ENCODE peak calls at places on chromosomes 2 and 18, in ten cellular contexts. P is prostate gland, S is GM12892, T is GM12891, W is esophagus muscularis mucosa, M is HCT116, E is endothelial cell of umbilical vein, Q is transverse colon, C is K562, L is GM12878. X is an unnamed sample.

GRCh38 chr2:233049194-233049761 is 10.9 kb upstream of the INPP5D start:
- DNase-seq in Q (no peak), C (no peak), P (no peak), S (no peak), L (no peak), M (no peak), E (no peak), W (no peak), T (no peak), X (no peak)

GRCh38 chr2:27089111-27089954 is 2.8 kb downstream of the KHK start:
- DNase-seq in L (no peak), W (no peak), E (no peak), T (no peak), P (no peak), S (no peak), Q (no peak), M (no peak), C (no peak), X (no peak)

GRCh38 chr2:42314892-42315468 is 46.0 kb downstream of the COX7A2L start:
- DNase-seq in W (no peak), L (no peak), M (no peak), S (no peak), T (no peak), P (no peak), C (no peak), E (peak; percentile 69), Q (no peak), X (no peak)

GRCh38 chr2:121470917-121471316 is 59.8 kb upstream of the RNU4ATAC start:
- DNase-seq in S (no peak), L (no peak), T (no peak), W (no peak), Q (no peak), P (no peak), C (no peak), E (no peak), M (no peak), X (no peak)

GRCh38 chr18:79625924-79626561 is 53.6 kb upstream of the CTDP1 start:
- DNase-seq in L (no peak), W (no peak), P (no peak), S (no peak), C (no peak), Q (no peak), T (no peak), E (no peak), M (no peak), X (no peak)

GRCh38 chr2:96815326-96816126 is 542 bp upstream of the CNNM3 start:
- DNase-seq in C (peak; percentile 48), E (no peak), T (no peak), W (no peak), S (no peak), M (no peak), L (no peak), P (peak; percentile 29), Q (peak; percentile 26), X (no peak)

GRCh38 chr2:169507698-169508097 is 1.8 kb upstream of the KLHL41 start:
- DNase-seq in E (peak; percentile 86), L (no peak), S (no peak), T (no peak), W (no peak), P (no peak), Q (no peak), M (no peak), C (no peak), X (no peak)

GRCh38 chr2:37459095-37459981 is 114.9 kb downstream of the QPCT start:
- DNase-seq in M (no peak), E (peak; percentile 79), C (no peak), W (no peak), L (no peak), S (no peak), P (no peak), Q (no peak), T (no peak), X (no peak)

GRCh38 chr2:156331572-156332451 is 709 bp downstream of the NR4A2 start:
- DNase-seq in Q (peak; percentile 74), P (peak; percentile 76), W (no peak), L (no peak), C (peak; percentile 76), S (no peak), T (no peak), M (no peak), E (peak; percentile 83), X (peak; percentile 68)

GRCh38 chr2:156332452-156333273 is at the start of gene NR4A2:
- DNase-seq in W (no peak), C (peak; percentile 95), M (peak; percentile 96), P (peak; percentile 93), T (peak; percentile 78), L (no peak), S (peak; percentile 77), Q (peak; percentile 95), E (peak; percentile 87), X (peak; percentile 96)

GRCh38 chr2:156333274-156333950 is 891 bp upstream of the NR4A2 start:
- DNase-seq in E (no peak), S (no peak), Q (no peak), L (no peak), C (peak; percentile 80), W (no peak), P (no peak), M (no peak), T (no peak), X (no peak)

GRCh38 chr2:156333951-156334495 is 1.5 kb upstream of the NR4A2 start:
- DNase-seq in M (no peak), T (no peak), P (peak; percentile 36), L (no peak), S (no peak), W (no peak), E (peak; percentile 75), Q (peak; percentile 77), C (no peak), X (peak; percentile 72)

GRCh38 chr2:156334496-156335478 is 2.3 kb upstream of the NR4A2 start:
- DNase-seq in S (no peak), W (peak; percentile 97), E (peak; percentile 90), L (no peak), P (peak; percentile 90), M (peak; percentile 79), T (no peak), Q (peak; percentile 93), C (peak; percentile 92), X (peak; percentile 91)
- TF ChIP-seq POLR2A in S (no peak), W (peak; percentile 77), E (peak; percentile 20), L (peak; percentile 68), P (peak; percentile 51), M (peak; percentile 8), T (no peak), Q (peak; percentile 62), C (peak; percentile 73), X (peak; percentile 78)

GRCh38 chr2:210004893-210005292 is 2.5 kb downstream of the RPE start:
- DNase-seq in T (no peak), S (no peak), M (no peak), W (no peak), Q (no peak), E (no peak), L (no peak), C (no peak), P (no peak), X (no peak)

GRCh38 chr2:210003394-210003793 is 956 bp downstream of the RPE start:
- DNase-seq in M (no peak), L (no peak), S (no peak), C (no peak), P (no peak), E (no peak), Q (no peak), T (no peak), W (no peak), X (no peak)

GRCh38 chr2:210009106-210009505 is 6.7 kb downstream of the RPE start:
- DNase-seq in S (no peak), C (no peak), E (no peak), L (no peak), W (no peak), M (no peak), T (no peak), P (no peak), Q (no peak), X (no peak)

GRCh38 chr2:210009896-210010295 is 7.5 kb downstream of the RPE start:
- DNase-seq in E (no peak), S (no peak), P (no peak), T (no peak), Q (no peak), C (no peak), W (no peak), L (no peak), M (no peak), X (no peak)

GRCh38 chr2:210007895-210008294 is 5.5 kb downstream of the RPE start:
- DNase-seq in P (no peak), M (no peak), E (peak; percentile 19), L (no peak), S (no peak), C (no peak), W (no peak), T (no peak), Q (no peak), X (no peak)
- TF ChIP-seq POLR2AphosphoS5 in P (no peak), M (no peak), E (no peak), L (no peak), S (no peak), C (no peak), W (no peak), T (no peak), Q (no peak), X (no peak)

DNA sequence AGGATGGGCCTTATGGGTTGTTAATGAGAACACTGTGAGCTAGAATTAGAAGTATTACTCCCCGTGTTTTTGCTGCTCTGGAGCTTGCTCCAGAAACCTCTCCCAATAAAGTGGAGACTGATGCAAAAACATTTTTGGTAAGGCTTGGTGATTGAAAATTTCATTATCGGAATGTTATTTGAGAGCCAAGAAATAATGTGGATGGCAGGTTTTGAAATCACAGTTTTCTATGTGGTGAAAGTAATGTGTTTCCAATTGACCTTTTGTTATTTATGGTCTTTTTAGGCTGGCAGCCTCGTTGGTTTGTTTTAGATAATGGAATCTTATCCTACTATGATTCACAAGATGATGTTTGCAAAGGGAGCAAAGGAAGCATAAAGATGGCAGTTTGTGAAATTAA is 5.1 kb downstream of the PLEKHA3 start:
- DNase-seq in S (no peak), C (no peak), T (no peak), Q (no peak), E (no peak), L (no peak), P (no peak), M (no peak), W (no peak), X (no peak)
- TF ChIP-seq POLR2A in S (no peak), C (no peak), T (no peak), Q (no peak), E (no peak), L (no peak), P (no peak), M (no peak), W (no peak), X (no peak)

GRCh38 chr2:10137053-10137843 is 14.7 kb downstream of the RRM2 start:
- DNase-seq in L (no peak), P (no peak), W (no peak), C (peak; percentile 25), S (no peak), M (no peak), E (no peak), T (no peak), Q (no peak), X (no peak)

GRCh38 chr2:10135296-10136089 is 13.0 kb downstream of the RRM2 start:
- DNase-seq in E (no peak), S (no peak), C (peak; percentile 42), L (no peak), T (no peak), M (no peak), Q (no peak), W (no peak), P (no peak), X (no peak)

GRCh38 chr2:10139536-10139935 is 17.0 kb downstream of the RRM2 start:
- DNase-seq in W (no peak), C (no peak), E (no peak), P (no peak), T (no peak), L (no peak), S (no peak), M (no peak), Q (no peak), X (no peak)

GRCh38 chr2:10133007-10133647 is 10.6 kb downstream of the RRM2 start:
- DNase-seq in T (no peak), L (no peak), M (no peak), P (no peak), C (peak; percentile 67), W (no peak), E (no peak), Q (no peak), S (no peak), X (no peak)

GRCh38 chr2:10136187-10136934 is 13.8 kb downstream of the RRM2 start:
- DNase-seq in W (no peak), Q (no peak), C (peak; percentile 76), P (no peak), T (no peak), L (no peak), S (no peak), E (no peak), M (no peak), X (no peak)
- TF ChIP-seq POLR2AphosphoS5 in W (no peak), Q (no peak), C (peak; percentile 51), P (no peak), T (peak; percentile 54), L (peak; percentile 31), S (peak; percentile 65), E (peak; percentile 10), M (no peak), X (no peak)

X was measured in stomach.